ENCODE peak calls at places on chromosomes 7 and 10, in five cellular contexts. H is dorsolateral prefrontal cortex, T is AG09309, B is GM19239, Z is fibroblast of the conjunctiva. D is an unnamed sample.

GRCh38 chr10:49171326-49172140 is 16.7 kb downstream of the TMEM273 start:
- DNase-seq in H (no peak), T (no peak), B (no peak), Z (no peak), D (no peak)

GRCh38 chr7:50953820-50954219 is 171.1 kb upstream of the GRB10 start:
- DNase-seq in H (no peak), T (no peak), B (no peak), Z (no peak), D (no peak)

GRCh38 chr7:82567356-82567755 is 123.8 kb upstream of the CACNA2D1 start:
- DNase-seq in H (no peak), T (no peak), B (no peak), Z (no peak), D (no peak)

GRCh38 chr7:22318376-22318775 is 38.6 kb downstream of the RAPGEF5 start:
- DNase-seq in H (no peak), T (no peak), B (no peak), Z (no peak), D (no peak)

GRCh38 chr7:108094375-108094774 is 35.8 kb downstream of the LAMB4 start:
- DNase-seq in H (no peak), T (peak), B (no peak), Z (peak), D (peak)

GRCh38 chr10:33377658-33378025 is 43.2 kb upstream of the NRP1 start:
- DNase-seq in H (no peak), T (no peak), B (no peak), Z (peak), D (peak)

GRCh38 chr10:31075434-31075833 is 43.8 kb upstream of the ZNF438 start:
- DNase-seq in H (no peak), T (peak), B (no peak), Z (peak), D (peak)

GRCh38 chr10:73871915-73872710 is 2.2 kb downstream of the CAMK2G start:
- DNase-seq in H (peak), T (no peak), B (no peak), Z (no peak), D (no peak)

GRCh38 chr7:105389090-105389650 is 449 bp upstream of the SRPK2 start:
- DNase-seq in H (peak), T (no peak), B (peak), Z (no peak), D (no peak)

GRCh38 chr10:78263521-78263988 is 229.9 kb downstream of the RPS24 start:
- DNase-seq in H (peak), T (peak), B (no peak), Z (peak), D (no peak)

GRCh38 chr10:1240341-1240775 is 184.2 kb downstream of the WDR37 start:
- DNase-seq in H (no peak), T (no peak), B (no peak), Z (no peak), D (no peak)